ENCODE peak calls at places on chromosome 21, in four cellular contexts. A, N, Q and E are unnamed samples.

GRCh38 chr21:32921632-32922230 is 104.0 kb upstream of the OLIG2 start:
- DNase-seq in N (no peak), Q (peak), A (peak), E (peak)

GRCh38 chr21:33013618-33014017 is 12.1 kb upstream of the OLIG2 start:
- DNase-seq in A (no peak), Q (no peak), N (no peak), E (no peak)

GRCh38 chr21:46189213-46189958 is 5.1 kb upstream of the SPATC1L start:
- DNase-seq in N (no peak), Q (no peak), A (no peak), E (no peak)

GRCh38 chr21:41888749-41889376 is 9.7 kb upstream of the PRDM15 start:
- DNase-seq in Q (no peak), N (no peak), A (no peak), E (no peak)

GRCh38 chr21:42466700-42467612 is 29.1 kb downstream of the RSPH1 start:
- DNase-seq in N (no peak), A (no peak), Q (no peak), E (no peak)

GRCh38 chr21:46480466-46480865 is 21.8 kb downstream of the DIP2A start:
- DNase-seq in Q (no peak), A (no peak), N (no peak), E (no peak)

GRCh38 chr21:42025392-42026071 is 15.4 kb upstream of the ZBTB21 start:
- DNase-seq in Q (no peak), N (no peak), A (no peak), E (no peak)

GRCh38 chr21:42452401-42453018 is 43.5 kb downstream of the RSPH1 start:
- DNase-seq in N (no peak), Q (no peak), A (no peak), E (no peak)

GRCh38 chr21:15856813-15857212 is 127.0 kb downstream of the USP25 start:
- DNase-seq in Q (no peak), N (no peak), A (no peak), E (no peak)

GRCh38 chr21:34075760-34076159 is 2.4 kb downstream of the MRPS6 start:
- DNase-seq in N (no peak), A (no peak), Q (no peak), E (no peak)

GRCh38 chr21:42474043-42474831 is 21.8 kb downstream of the RSPH1 start:
- DNase-seq in A (no peak), Q (peak), N (no peak), E (no peak)

GRCh38 chr21:29379517-29380054 is 80.9 kb downstream of the BACH1 start:
- DNase-seq in Q (no peak), A (no peak), N (no peak), E (no peak)

GRCh38 chr21:41947596-41948403 is 6.0 kb downstream of the C2CD2 start:
- DNase-seq in A (no peak), Q (no peak), N (no peak), E (no peak)

GRCh38 chr21:28256420-28256831 is 736.3 kb downstream of the LTN1 start:
- DNase-seq in A (no peak), Q (no peak), N (no peak), E (no peak)

GRCh38 chr21:29130234-29130993 is at the start of gene MAP3K7CL:
- DNase-seq in Q (no peak), A (no peak), N (peak), E (no peak)

GRCh38 chr21:34941162-34941561 is 107.9 kb downstream of the RUNX1 start:
- DNase-seq in A (no peak), Q (no peak), N (no peak), E (no peak)

GRCh38 chr21:33024278-33025103 is 1.2 kb upstream of the OLIG2 start:
- DNase-seq in N (no peak), Q (no peak), A (no peak), E (no peak)

GRCh38 chr21:13368200-13368599 is 241.4 kb upstream of the POTED start:
- DNase-seq in Q (no peak), N (no peak), A (no peak), E (no peak)

GRCh38 chr21:41802684-41803083 is 35.8 kb upstream of the RIPK4 start:
- DNase-seq in N (peak), Q (no peak), A (no peak), E (no peak)

GRCh38 chr21:33640697-33641338 is 723 bp downstream of the CRYZL1 start:
- DNase-seq in N (no peak), A (no peak), Q (no peak), E (no peak)

GRCh38 chr21:42384999-42385398 is 10.9 kb downstream of the TMPRSS3 start:
- DNase-seq in A (no peak), N (no peak), Q (no peak), E (no peak)

GRCh38 chr21:33801424-33802405 is 113.9 kb downstream of the ATP5PO start:
- DNase-seq in Q (peak), A (no peak), N (no peak), E (no peak)

GRCh38 chr21:33938381-33938780 is 22.8 kb upstream of the ATP5PO start:
- DNase-seq in Q (no peak), A (no peak), N (no peak), E (no peak)

GRCh38 chr21:43286196-43286595 is 117.4 kb downstream of the CRYAA start:
- DNase-seq in Q (no peak), N (no peak), A (no peak), E (no peak)

GRCh38 chr21:42585881-42586280 is 67.5 kb upstream of the PDE9A start:
- DNase-seq in N (no peak), Q (no peak), A (no peak), E (no peak)

GRCh38 chr21:31529406-31529805 is 130.1 kb upstream of the SOD1 start:
- DNase-seq in N (no peak), A (no peak), Q (no peak), E (no peak)

GRCh38 chr21:31531967-31532366 is 127.5 kb upstream of the SOD1 start:
- DNase-seq in N (no peak), A (no peak), Q (no peak), E (no peak)

GRCh38 chr21:31530918-31531705 is 128.4 kb upstream of the SOD1 start:
- DNase-seq in A (no peak), N (no peak), Q (peak), E (no peak)

GRCh38 chr21:31526040-31526439 is 133.5 kb upstream of the SOD1 start:
- DNase-seq in A (no peak), Q (no peak), N (no peak), E (no peak)

GRCh38 chr21:31530364-31530763 is 129.1 kb upstream of the SOD1 start:
- DNase-seq in Q (no peak), A (no peak), N (no peak), E (no peak)
- TF ChIP-seq CTCF in Q (no peak), A (no peak), N (no peak), E (no peak)

DNA sequence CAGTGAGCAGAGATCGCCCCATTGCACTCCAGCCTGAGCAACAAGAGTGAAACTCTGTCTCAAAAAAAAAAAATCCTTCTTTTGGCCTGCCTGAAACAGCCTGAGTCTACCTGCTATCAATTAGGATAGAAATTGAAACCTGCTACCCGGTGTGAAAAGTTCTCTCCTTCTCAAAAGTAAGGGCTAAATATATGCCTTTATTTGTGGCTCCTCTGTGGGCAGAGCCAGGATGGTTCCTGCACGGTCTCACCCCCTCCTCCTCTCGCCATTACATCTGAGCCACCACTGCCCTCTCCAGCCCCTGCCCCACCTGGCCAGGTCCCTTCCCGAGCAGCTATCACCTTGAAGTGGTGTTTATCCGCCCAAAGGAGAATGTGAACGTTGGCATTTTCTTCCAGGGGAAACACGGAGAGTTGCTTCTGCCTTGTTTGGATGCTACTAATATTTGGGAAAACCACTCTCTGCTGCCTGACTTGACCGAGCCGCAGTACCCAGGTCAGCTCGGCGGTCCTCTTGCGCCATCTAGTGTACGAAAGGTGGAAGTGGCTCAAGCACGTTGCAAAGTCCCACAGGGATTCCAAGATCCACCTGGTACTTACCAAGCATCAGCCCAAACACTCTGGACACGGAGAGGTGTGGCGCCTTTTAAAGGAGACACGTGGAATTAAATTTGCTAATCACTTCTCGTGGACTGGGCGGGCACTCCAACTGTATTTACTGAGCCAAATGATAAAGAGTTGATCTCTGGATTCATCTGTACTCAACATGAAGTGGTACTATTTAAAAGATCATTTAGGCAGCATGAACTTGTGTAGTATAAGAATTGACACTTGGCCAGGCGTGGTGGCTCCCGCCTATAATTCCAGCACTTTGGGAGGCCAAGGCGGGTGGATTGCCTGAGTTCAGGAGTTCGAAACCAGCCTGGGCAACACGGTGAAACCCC is 31.9 kb downstream of the SETD4 start:
- DNase-seq in A (peak), N (peak), Q (peak), E (peak)
- TF ChIP-seq CTCF in A (peak), N (peak), Q (peak), E (peak)

GRCh38 chr21:38170705-38171682 is 85.8 kb upstream of the KCNJ15 start:
- DNase-seq in N (no peak), A (no peak), Q (peak), E (no peak)

GRCh38 chr21:38175321-38175720 is 81.5 kb upstream of the KCNJ15 start:
- DNase-seq in Q (no peak), N (no peak), A (no peak), E (no peak)

GRCh38 chr21:38170283-38170682 is 86.5 kb upstream of the KCNJ15 start:
- DNase-seq in N (no peak), Q (peak), A (peak), E (peak)

GRCh38 chr21:38167345-38167744 is 89.4 kb upstream of the KCNJ15 start:
- DNase-seq in Q (no peak), A (no peak), N (no peak), E (no peak)

DNA sequence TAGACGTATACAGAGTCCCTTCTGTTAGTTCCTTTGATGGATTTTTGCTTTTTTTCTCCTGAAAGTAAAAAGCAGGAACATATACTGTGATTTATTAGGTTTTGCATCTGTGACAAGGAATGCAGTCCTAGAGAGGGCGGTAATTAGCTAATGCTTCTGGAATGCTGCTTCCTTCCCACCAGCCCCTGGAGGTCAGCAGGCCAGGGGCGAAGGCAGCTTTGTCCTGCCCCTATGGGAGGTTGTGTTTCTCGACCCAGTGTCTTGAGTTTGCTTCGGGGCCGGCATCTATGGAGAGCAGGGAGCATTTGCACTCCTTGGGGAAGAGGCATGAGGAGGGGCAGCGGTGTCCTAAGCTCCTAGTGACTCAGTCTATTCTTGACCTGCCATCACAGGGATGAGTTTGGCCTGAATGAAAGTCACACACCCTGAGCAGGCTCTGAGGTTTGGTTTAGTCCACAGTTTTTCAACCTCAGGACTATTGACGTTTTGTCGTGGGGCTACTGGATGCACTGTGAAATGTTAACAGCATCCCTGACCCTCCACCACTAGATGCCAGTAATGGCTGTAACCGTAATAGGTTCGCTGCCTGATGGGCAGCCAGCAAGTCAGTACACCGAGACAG is 85.0 kb upstream of the KCNJ15 start:
- DNase-seq in Q (no peak), A (peak), N (no peak), E (peak)
- TF ChIP-seq CTCF in Q (no peak), A (no peak), N (no peak), E (no peak)

GRCh38 chr21:23968008-23968407 is 1639.3 kb downstream of the MRPL39 start:
- DNase-seq in Q (no peak), A (no peak), N (no peak), E (no peak)

GRCh38 chr21:23963454-23963853 is 1643.8 kb downstream of the MRPL39 start:
- DNase-seq in N (no peak), Q (no peak), A (no peak), E (no peak)

DNA sequence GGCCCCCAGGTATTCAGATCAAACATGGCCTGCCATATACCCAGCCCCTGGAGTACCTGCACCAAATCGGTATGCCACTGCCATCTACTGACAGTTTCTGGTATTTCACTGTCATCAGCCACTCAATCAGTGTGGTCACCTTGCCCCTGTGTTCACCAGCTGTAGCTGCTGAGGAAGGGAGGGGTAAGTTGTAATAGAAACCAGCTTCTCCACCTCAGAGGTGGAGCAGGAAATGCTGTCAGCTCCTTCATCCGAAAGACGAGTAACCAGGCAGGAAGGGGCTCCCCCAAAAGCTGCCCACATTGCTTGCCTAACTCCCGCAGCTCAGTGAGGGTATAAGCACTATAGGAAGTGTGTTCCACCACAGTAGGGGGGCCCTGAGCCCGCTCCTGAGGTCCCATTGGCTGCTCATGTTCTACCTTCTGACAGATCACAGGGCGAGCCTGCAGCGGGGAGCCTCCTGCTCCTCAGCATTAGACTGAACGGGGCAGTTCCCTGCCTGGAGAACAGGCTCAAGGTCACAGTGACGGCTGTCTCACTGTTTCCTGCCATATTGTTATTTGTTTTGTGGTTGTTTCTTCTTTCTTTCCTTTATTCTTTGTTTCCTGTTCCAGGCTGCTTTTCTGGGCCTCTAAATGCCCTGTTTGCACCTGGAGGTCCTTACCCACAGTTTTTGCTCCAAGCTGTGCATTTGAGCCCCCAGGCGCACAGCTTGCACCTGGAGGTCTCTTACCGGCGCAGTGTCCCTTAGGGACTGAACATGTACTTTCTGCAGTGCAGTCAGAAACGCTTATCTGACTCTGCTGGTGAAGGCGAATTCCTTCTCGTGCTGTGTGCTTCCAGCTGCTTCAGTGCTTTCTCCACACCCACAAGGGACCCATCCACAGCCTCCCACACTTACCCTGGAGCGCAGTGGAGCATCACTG is 1638.3 kb downstream of the MRPL39 start:
- DNase-seq in A (peak), N (no peak), Q (peak), E (peak)
- TF ChIP-seq CTCF in A (peak), N (peak), Q (peak), E (peak)

DNA sequence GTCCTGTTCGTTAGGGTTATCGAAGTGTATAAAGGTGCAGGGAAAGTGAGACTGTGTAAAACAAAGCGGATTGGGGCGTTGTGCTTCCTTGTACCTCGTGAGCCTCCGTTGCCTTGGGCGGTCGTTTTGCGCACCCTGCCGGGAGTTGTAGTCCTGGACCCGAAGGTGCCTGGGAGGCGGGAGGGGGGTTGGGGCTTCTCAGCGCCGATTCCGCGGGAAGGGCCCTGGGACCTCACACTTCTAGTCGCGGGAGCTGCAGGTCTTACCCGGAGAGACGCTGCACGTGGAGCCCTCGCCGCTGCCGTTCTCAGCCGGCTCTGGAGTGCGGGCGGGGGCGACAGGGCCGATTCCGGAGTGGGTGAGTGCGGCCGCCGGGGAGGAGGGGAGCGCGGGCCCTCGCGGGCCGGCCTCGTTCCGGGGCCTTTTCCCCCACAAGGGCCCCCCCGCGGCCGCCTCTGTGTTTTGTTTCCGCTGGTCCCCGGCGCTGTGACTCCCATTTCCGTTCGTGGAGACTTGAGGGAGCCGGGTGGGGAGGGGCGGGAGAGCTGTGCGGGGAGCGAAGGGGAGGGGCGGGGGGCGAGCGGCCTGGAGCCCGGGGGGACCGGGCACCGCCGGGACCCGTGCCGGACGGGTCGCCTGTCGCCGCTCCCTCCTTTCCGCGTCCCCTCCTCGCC is 586 bp downstream of the GABPA start:
- DNase-seq in A (peak), N (peak), Q (peak), E (peak)
- TF ChIP-seq CTCF in A (no peak), N (no peak), Q (no peak), E (no peak)

DNA sequence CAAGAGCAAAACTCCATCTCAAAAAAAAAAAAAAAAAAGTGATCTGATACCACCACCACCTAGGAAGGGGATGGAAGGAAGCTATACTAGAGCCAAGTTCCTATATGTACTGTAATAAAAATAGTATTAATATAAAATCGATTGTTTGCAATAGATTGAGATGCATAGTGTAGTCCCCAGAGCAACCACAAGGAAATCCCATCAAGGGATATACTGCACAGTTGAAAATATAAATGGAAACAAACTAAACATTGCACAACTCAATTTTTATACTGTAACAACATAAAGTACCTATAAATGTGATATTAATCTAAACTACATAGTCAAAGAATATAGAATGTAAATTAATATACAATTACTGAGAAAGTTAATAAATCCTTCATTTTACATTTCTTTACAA is 20.9 kb upstream of the PSMG1 start:
- DNase-seq in A (no peak), N (no peak), Q (no peak), E (no peak)
- TF ChIP-seq CTCF in A (peak), N (peak), Q (peak), E (no peak)

DNA sequence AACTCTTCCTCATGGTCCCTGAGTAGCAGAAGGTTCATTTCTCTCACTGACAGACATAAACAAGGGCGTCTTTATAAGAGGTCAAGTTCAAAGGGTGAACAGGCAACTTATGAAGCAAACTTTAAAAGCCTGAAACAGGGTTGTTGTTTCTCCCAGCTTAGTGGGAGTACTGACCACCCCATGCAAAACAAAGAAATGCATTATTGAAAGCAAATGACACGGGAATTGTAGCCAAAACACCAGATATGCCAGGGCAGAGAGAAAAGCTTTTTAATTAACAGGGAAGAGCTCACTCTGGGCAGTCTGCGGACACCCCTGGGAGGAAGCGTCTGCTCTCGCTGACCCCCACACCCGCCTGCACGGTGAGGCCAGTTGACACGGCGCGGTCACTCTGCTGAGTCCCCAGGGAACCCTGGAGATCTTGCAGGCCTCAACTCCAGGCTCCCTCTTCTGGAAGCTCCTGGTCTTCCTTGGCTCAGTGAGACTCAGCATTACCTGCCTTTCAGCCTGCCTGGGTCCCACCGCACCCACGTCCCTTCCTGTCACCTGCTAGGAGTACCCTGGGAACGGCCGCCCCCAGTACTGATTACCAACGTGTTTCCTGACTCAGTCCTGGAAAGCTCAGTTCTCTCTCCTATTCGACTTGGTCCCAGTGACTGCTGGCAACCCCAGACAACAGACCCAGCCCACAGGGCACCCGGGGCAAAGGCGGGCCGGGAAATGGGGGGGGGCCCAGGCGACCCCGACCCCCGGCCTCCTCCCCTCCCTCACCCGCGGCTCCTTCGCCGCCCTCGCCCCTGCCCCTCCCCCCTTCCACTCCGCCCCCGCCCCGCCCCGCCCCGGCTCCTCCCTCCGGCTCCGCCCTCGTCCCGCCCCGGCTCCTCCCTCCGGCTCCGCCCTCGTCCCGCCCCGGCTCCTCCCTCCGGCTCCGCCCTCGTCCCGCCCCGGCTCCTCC is 972 bp downstream of the CFAP410 start:
- DNase-seq in N (peak), A (peak), Q (peak), E (peak)
- TF ChIP-seq CTCF in N (peak), A (no peak), Q (no peak), E (no peak)